ENCODE peak calls at places on chromosomes 16 and 17, in seven cellular contexts. One of them, this sample, is unnamed.

GRCh38 chr17:17994271-17994670 is 21.6 kb downstream of the DRC3 start:
- DNase-seq in Right ventricle myocardium superior: no peak
- DNase-seq in epithelial cell of esophagus: peak
- DNase-seq in activated effector memory CD4-positive, alpha-beta T cell treated with anti-CD3 and anti-CD28 coated beads, Interleukin-2, amount 50 U/mL, for 16 hours: no peak
- DNase-seq in colonic mucosa: no peak
- DNase-seq in tibial artery: no peak
- DNase-seq in omental fat pad: no peak
- DNase-seq in this sample: no peak

GRCh38 chr16:88778541-88779065 is 6.4 kb downstream of the PIEZO1 start:
- DNase-seq in Right ventricle myocardium superior: no peak
- DNase-seq in epithelial cell of esophagus: no peak
- DNase-seq in activated effector memory CD4-positive, alpha-beta T cell treated with anti-CD3 and anti-CD28 coated beads, Interleukin-2, amount 50 U/mL, for 16 hours: no peak
- DNase-seq in colonic mucosa: no peak
- DNase-seq in tibial artery: no peak
- DNase-seq in omental fat pad: no peak
- DNase-seq in this sample: no peak

GRCh38 chr17:44794699-44795413 is 35.2 kb downstream of the GJC1 start:
- DNase-seq in Right ventricle myocardium superior: peak
- DNase-seq in epithelial cell of esophagus: peak
- DNase-seq in activated effector memory CD4-positive, alpha-beta T cell treated with anti-CD3 and anti-CD28 coated beads, Interleukin-2, amount 50 U/mL, for 16 hours: no peak
- DNase-seq in colonic mucosa: no peak
- DNase-seq in tibial artery: no peak
- DNase-seq in omental fat pad: no peak
- DNase-seq in this sample: peak

GRCh38 chr17:49552070-49552751 is 23.5 kb upstream of the NXPH3 start:
- DNase-seq in Right ventricle myocardium superior: no peak
- DNase-seq in epithelial cell of esophagus: peak
- DNase-seq in activated effector memory CD4-positive, alpha-beta T cell treated with anti-CD3 and anti-CD28 coated beads, Interleukin-2, amount 50 U/mL, for 16 hours: no peak
- DNase-seq in colonic mucosa: no peak
- DNase-seq in tibial artery: no peak
- DNase-seq in omental fat pad: no peak
- DNase-seq in this sample: no peak

GRCh38 chr16:6016530-6017184 is 919.1 kb upstream of the EEF2KMT start:
- DNase-seq in Right ventricle myocardium superior: no peak
- DNase-seq in epithelial cell of esophagus: peak
- DNase-seq in activated effector memory CD4-positive, alpha-beta T cell treated with anti-CD3 and anti-CD28 coated beads, Interleukin-2, amount 50 U/mL, for 16 hours: no peak
- DNase-seq in colonic mucosa: no peak
- DNase-seq in tibial artery: no peak
- DNase-seq in omental fat pad: no peak
- DNase-seq in this sample: peak

GRCh38 chr17:44222112-44222869 is 2.8 kb upstream of the UBTF start:
- DNase-seq in Right ventricle myocardium superior: peak
- DNase-seq in epithelial cell of esophagus: peak
- DNase-seq in activated effector memory CD4-positive, alpha-beta T cell treated with anti-CD3 and anti-CD28 coated beads, Interleukin-2, amount 50 U/mL, for 16 hours: peak
- DNase-seq in colonic mucosa: peak
- DNase-seq in tibial artery: peak
- DNase-seq in omental fat pad: no peak
- DNase-seq in this sample: peak

GRCh38 chr16:71880176-71880575 is 3.8 kb downstream of the ZNF821 start:
- DNase-seq in Right ventricle myocardium superior: no peak
- DNase-seq in epithelial cell of esophagus: no peak
- DNase-seq in activated effector memory CD4-positive, alpha-beta T cell treated with anti-CD3 and anti-CD28 coated beads, Interleukin-2, amount 50 U/mL, for 16 hours: no peak
- DNase-seq in colonic mucosa: no peak
- DNase-seq in tibial artery: no peak
- DNase-seq in omental fat pad: no peak
- DNase-seq in this sample: no peak

GRCh38 chr17:75832164-75832651 is 12.0 kb downstream of the UNC13D start:
- DNase-seq in Right ventricle myocardium superior: no peak
- DNase-seq in epithelial cell of esophagus: peak
- DNase-seq in activated effector memory CD4-positive, alpha-beta T cell treated with anti-CD3 and anti-CD28 coated beads, Interleukin-2, amount 50 U/mL, for 16 hours: peak
- DNase-seq in colonic mucosa: no peak
- DNase-seq in tibial artery: no peak
- DNase-seq in omental fat pad: no peak
- DNase-seq in this sample: peak